ENCODE peak calls at places on chromosomes 6 and 20, in ten cellular contexts. W, Q, P, M, J, X, F, U, R and D are unnamed samples.

GRCh38 chr20:15642099-15642498 is 931.1 kb downstream of the KIF16B start:
- DNase-seq in W (no peak), Q (no peak), P (no peak), M (no peak), J (no peak), X (no peak), F (no peak), U (no peak), R (no peak), D (no peak)

GRCh38 chr20:4109307-4109564 is 93.9 kb upstream of the RNF24 start:
- DNase-seq in W (no peak), Q (no peak), P (no peak), M (no peak), J (no peak), X (no peak), F (no peak), U (no peak), R (no peak), D (no peak)

GRCh38 chr20:20743511-20744169 is 31.2 kb upstream of the RALGAPA2 start:
- DNase-seq in W (peak; percentile 78), Q (no peak), P (no peak), M (no peak), J (peak; percentile 12), X (no peak), F (no peak), U (no peak), R (peak; percentile 93), D (no peak)

GRCh38 chr20:35444226-35444625 is 6.2 kb upstream of the GDF5 start:
- DNase-seq in W (no peak), Q (no peak), P (no peak), M (no peak), J (no peak), X (no peak), F (no peak), U (no peak), R (no peak), D (no peak)

GRCh38 chr6:131982740-131983259 is 31.6 kb upstream of the CCN2 start:
- DNase-seq in W (no peak), Q (no peak), P (peak; percentile 83), M (no peak), J (no peak), X (no peak), F (no peak), U (peak; percentile 79), R (no peak), D (no peak)

GRCh38 chr6:160919713-160920112 is 71.9 kb upstream of the MAP3K4 start:
- DNase-seq in W (no peak), Q (no peak), P (peak; percentile 74), M (no peak), J (no peak), X (no peak), F (no peak), U (peak; percentile 78), R (no peak), D (peak; percentile 18)

GRCh38 chr20:1332749-1333300 is 3.9 kb upstream of the SDCBP2 start:
- DNase-seq in W (no peak), Q (no peak), P (no peak), M (no peak), J (no peak), X (no peak), F (no peak), U (no peak), R (no peak), D (no peak)

GRCh38 chr6:95384988-95385387 is 192.3 kb upstream of the MANEA start:
- DNase-seq in W (no peak), Q (no peak), P (no peak), M (no peak), J (no peak), X (no peak), F (no peak), U (no peak), R (no peak), D (no peak)

GRCh38 chr20:24309596-24309995 is 159.8 kb upstream of the SYNDIG1 start:
- DNase-seq in W (no peak), Q (no peak), P (no peak), M (no peak), J (no peak), X (no peak), F (no peak), U (no peak), R (no peak), D (no peak)

GRCh38 chr6:154276810-154277577 is 79.6 kb downstream of the IPCEF1 start:
- DNase-seq in W (no peak), Q (no peak), P (peak; percentile 34), M (no peak), J (no peak), X (no peak), F (no peak), U (peak; percentile 25), R (peak; percentile 58), D (no peak)

GRCh38 chr6:134422426-134423231 is 104.7 kb upstream of the SGK1 start:
- DNase-seq in W (no peak), Q (no peak), P (peak; percentile 95), M (no peak), J (no peak), X (no peak), F (no peak), U (peak; percentile 98), R (no peak), D (no peak)

GRCh38 chr20:20551409-20551808 is 161.0 kb downstream of the RALGAPA2 start:
- DNase-seq in W (no peak), Q (no peak), P (no peak), M (no peak), J (no peak), X (no peak), F (no peak), U (no peak), R (no peak), D (no peak)

GRCh38 chr20:3846378-3846739 is 275 bp upstream of the MAVS start:
- DNase-seq in W (no peak), Q (no peak), P (no peak), M (no peak), J (no peak), X (no peak), F (no peak), U (no peak), R (no peak), D (no peak)

GRCh38 chr20:4912380-4913142 is 88.7 kb downstream of the SLC23A2 start:
- DNase-seq in W (no peak), Q (no peak), P (no peak), M (no peak), J (no peak), X (no peak), F (no peak), U (no peak), R (peak; percentile 26), D (no peak)

GRCh38 chr6:3389390-3390167 is 67.3 kb downstream of the SLC22A23 start:
- DNase-seq in W (peak; percentile 29), Q (no peak), P (peak; percentile 94), M (no peak), J (no peak), X (no peak), F (no peak), U (peak; percentile 32), R (no peak), D (no peak)

GRCh38 chr6:16669227-16669626 is 92.0 kb downstream of the ATXN1 start:
- DNase-seq in W (no peak), Q (peak; percentile 51), P (no peak), M (no peak), J (no peak), X (peak; percentile 50), F (peak; percentile 74), U (peak; percentile 6), R (peak; percentile 38), D (no peak)

GRCh38 chr6:7725412-7725811 is 487 bp upstream of the BMP6 start:
- DNase-seq in W (no peak), Q (no peak), P (no peak), M (no peak), J (no peak), X (no peak), F (no peak), U (no peak), R (no peak), D (no peak)

GRCh38 chr6:138656278-138656803 is 117.2 kb upstream of the CCDC28A start:
- DNase-seq in W (no peak), Q (no peak), P (no peak), M (no peak), J (no peak), X (no peak), F (no peak), U (no peak), R (no peak), D (no peak)

GRCh38 chr6:10583509-10583908 is 62.4 kb downstream of the GCNT2 start:
- DNase-seq in W (no peak), Q (no peak), P (no peak), M (no peak), J (no peak), X (no peak), F (no peak), U (no peak), R (no peak), D (no peak)

GRCh38 chr6:149899486-149899885 is 1.6 kb upstream of the RAET1E start:
- DNase-seq in W (no peak), Q (no peak), P (no peak), M (no peak), J (no peak), X (no peak), F (no peak), U (no peak), R (no peak), D (no peak)

GRCh38 chr20:31587545-31588389 is 17.3 kb upstream of the ID1 start:
- DNase-seq in W (peak; percentile 78), Q (no peak), P (no peak), M (no peak), J (no peak), X (no peak), F (no peak), U (peak; percentile 46), R (peak; percentile 54), D (no peak)

GRCh38 chr6:75550544-75551167 is 51.0 kb upstream of the SENP6 start:
- DNase-seq in W (no peak), Q (no peak), P (no peak), M (no peak), J (no peak), X (no peak), F (no peak), U (no peak), R (no peak), D (no peak)

GRCh38 chr20:24943196-24943595 is 5.9 kb upstream of the CST7 start:
- DNase-seq in W (no peak), Q (no peak), P (no peak), M (no peak), J (no peak), X (no peak), F (no peak), U (no peak), R (no peak), D (no peak)

GRCh38 chr20:58010666-58011065 is 217.8 kb downstream of the ANKRD60 start:
- DNase-seq in W (no peak), Q (no peak), P (no peak), M (no peak), J (no peak), X (no peak), F (no peak), U (no peak), R (no peak), D (no peak)

GRCh38 chr6:43570876-43571441 is 4.9 kb downstream of the XPO5 start:
- DNase-seq in W (no peak), Q (no peak), P (no peak), M (no peak), J (no peak), X (no peak), F (no peak), U (peak; percentile 32), R (peak; percentile 20), D (peak; percentile 29)

GRCh38 chr6:156420172-156420993 is 356.8 kb upstream of the ARID1B start:
- DNase-seq in W (no peak), Q (no peak), P (no peak), M (no peak), J (no peak), X (no peak), F (no peak), U (peak; percentile 42), R (no peak), D (no peak)